ENCODE peak calls at places on chromosomes 16 and 17, in seven cellular contexts. One of them, this sample, is unnamed.

GRCh38 chr16:57893559-57894389 is 77.2 kb downstream of the CNGB1 start:
- DNase-seq in heart right ventricle: no peak
- DNase-seq in astrocyte of the spinal cord: peak
- DNase-seq in upper lobe of right lung: peak
- DNase-seq in GM10248: no peak
- DNase-seq in lung: peak
- DNase-seq in omental fat pad: no peak
- DNase-seq in this sample: no peak

GRCh38 chr16:85910073-85910853 is 11.3 kb downstream of the IRF8 start:
- DNase-seq in heart right ventricle: no peak
- DNase-seq in astrocyte of the spinal cord: no peak
- DNase-seq in upper lobe of right lung: no peak
- DNase-seq in GM10248: no peak
- DNase-seq in lung: no peak
- DNase-seq in omental fat pad: no peak
- DNase-seq in this sample: no peak

GRCh38 chr16:85898521-85899442 is at the start of gene IRF8:
- DNase-seq in heart right ventricle: peak
- DNase-seq in astrocyte of the spinal cord: no peak
- DNase-seq in upper lobe of right lung: peak
- DNase-seq in GM10248: peak
- DNase-seq in lung: peak
- DNase-seq in omental fat pad: no peak
- DNase-seq in this sample: peak

GRCh38 chr16:87271256-87271655 is 45.9 kb downstream of the C16orf95 start:
- DNase-seq in heart right ventricle: no peak
- DNase-seq in astrocyte of the spinal cord: no peak
- DNase-seq in upper lobe of right lung: peak
- DNase-seq in GM10248: no peak
- DNase-seq in lung: no peak
- DNase-seq in omental fat pad: no peak
- DNase-seq in this sample: no peak

GRCh38 chr17:38742431-38743308 is 5.5 kb downstream of the PCGF2 start:
- DNase-seq in heart right ventricle: no peak
- DNase-seq in astrocyte of the spinal cord: peak
- DNase-seq in upper lobe of right lung: no peak
- DNase-seq in GM10248: no peak
- DNase-seq in lung: peak
- DNase-seq in omental fat pad: peak
- DNase-seq in this sample: no peak

GRCh38 chr16:87273471-87274030 is 43.6 kb downstream of the C16orf95 start:
- DNase-seq in heart right ventricle: no peak
- DNase-seq in astrocyte of the spinal cord: no peak
- DNase-seq in upper lobe of right lung: peak
- DNase-seq in GM10248: no peak
- DNase-seq in lung: no peak
- DNase-seq in omental fat pad: no peak
- DNase-seq in this sample: no peak

GRCh38 chr16:84610385-84610784 is 7.5 kb downstream of the COTL1 start:
- DNase-seq in heart right ventricle: no peak
- DNase-seq in astrocyte of the spinal cord: no peak
- DNase-seq in upper lobe of right lung: no peak
- DNase-seq in GM10248: no peak
- DNase-seq in lung: no peak
- DNase-seq in omental fat pad: no peak
- DNase-seq in this sample: no peak

GRCh38 chr16:77359065-77359502 is 75.8 kb downstream of the ADAMTS18 start:
- DNase-seq in heart right ventricle: no peak
- DNase-seq in astrocyte of the spinal cord: peak
- DNase-seq in upper lobe of right lung: no peak
- DNase-seq in GM10248: no peak
- DNase-seq in lung: no peak
- DNase-seq in omental fat pad: no peak
- DNase-seq in this sample: no peak

GRCh38 chr16:22424161-22424937 is 49.9 kb upstream of the CDR2 start:
- DNase-seq in heart right ventricle: peak
- DNase-seq in astrocyte of the spinal cord: no peak
- DNase-seq in upper lobe of right lung: no peak
- DNase-seq in GM10248: no peak
- DNase-seq in lung: no peak
- DNase-seq in omental fat pad: no peak
- DNase-seq in this sample: no peak

GRCh38 chr16:69581297-69581696 is 15.5 kb downstream of the NFAT5 start:
- DNase-seq in heart right ventricle: no peak
- DNase-seq in astrocyte of the spinal cord: no peak
- DNase-seq in upper lobe of right lung: no peak
- DNase-seq in GM10248: no peak
- DNase-seq in lung: no peak
- DNase-seq in omental fat pad: no peak
- DNase-seq in this sample: no peak

GRCh38 chr16:2799205-2799851 is 1.1 kb downstream of the PRSS41 start:
- DNase-seq in heart right ventricle: no peak
- DNase-seq in astrocyte of the spinal cord: no peak
- DNase-seq in upper lobe of right lung: no peak
- DNase-seq in GM10248: no peak
- DNase-seq in lung: no peak
- DNase-seq in omental fat pad: no peak
- DNase-seq in this sample: no peak

GRCh38 chr16:68689921-68690320 is 44.8 kb downstream of the CDH3 start:
- DNase-seq in heart right ventricle: no peak
- DNase-seq in astrocyte of the spinal cord: no peak
- DNase-seq in upper lobe of right lung: no peak
- DNase-seq in GM10248: no peak
- DNase-seq in lung: no peak
- DNase-seq in omental fat pad: no peak
- DNase-seq in this sample: no peak

GRCh38 chr16:66619534-66620418 is 15.3 kb downstream of the CMTM3 start:
- DNase-seq in heart right ventricle: no peak
- DNase-seq in astrocyte of the spinal cord: peak
- DNase-seq in upper lobe of right lung: no peak
- DNase-seq in GM10248: no peak
- DNase-seq in lung: no peak
- DNase-seq in omental fat pad: no peak
- DNase-seq in this sample: no peak

GRCh38 chr16:78925071-78925714 is 675.3 kb downstream of the MAF start:
- DNase-seq in heart right ventricle: peak
- DNase-seq in astrocyte of the spinal cord: no peak
- DNase-seq in upper lobe of right lung: peak
- DNase-seq in GM10248: no peak
- DNase-seq in lung: no peak
- DNase-seq in omental fat pad: no peak
- DNase-seq in this sample: no peak

GRCh38 chr17:51860934-51861561 is 297.5 kb downstream of the CA10 start:
- DNase-seq in heart right ventricle: no peak
- DNase-seq in astrocyte of the spinal cord: no peak
- DNase-seq in upper lobe of right lung: no peak
- DNase-seq in GM10248: peak
- DNase-seq in lung: no peak
- DNase-seq in omental fat pad: no peak
- DNase-seq in this sample: no peak

GRCh38 chr17:75942473-75942872 is 1.6 kb upstream of the FBF1 start:
- DNase-seq in heart right ventricle: no peak
- DNase-seq in astrocyte of the spinal cord: no peak
- DNase-seq in upper lobe of right lung: no peak
- DNase-seq in GM10248: no peak
- DNase-seq in lung: no peak
- DNase-seq in omental fat pad: no peak
- DNase-seq in this sample: no peak

GRCh38 chr17:46737331-46737730 is 81.2 kb downstream of the WNT3 start:
- DNase-seq in heart right ventricle: no peak
- DNase-seq in astrocyte of the spinal cord: no peak
- DNase-seq in upper lobe of right lung: no peak
- DNase-seq in GM10248: no peak
- DNase-seq in lung: no peak
- DNase-seq in omental fat pad: no peak
- DNase-seq in this sample: no peak

GRCh38 chr17:36085710-36086268 is 4.2 kb downstream of the CCL3 start:
- DNase-seq in heart right ventricle: no peak
- DNase-seq in astrocyte of the spinal cord: no peak
- DNase-seq in upper lobe of right lung: no peak
- DNase-seq in GM10248: no peak
- DNase-seq in lung: no peak
- DNase-seq in omental fat pad: no peak
- DNase-seq in this sample: no peak

GRCh38 chr17:80118601-80119270 is 17.4 kb downstream of the GAA start:
- DNase-seq in heart right ventricle: no peak
- DNase-seq in astrocyte of the spinal cord: no peak
- DNase-seq in upper lobe of right lung: no peak
- DNase-seq in GM10248: no peak
- DNase-seq in lung: no peak
- DNase-seq in omental fat pad: no peak
- DNase-seq in this sample: no peak

GRCh38 chr17:62995377-62995885 is 29.4 kb downstream of the TANC2 start:
- DNase-seq in heart right ventricle: no peak
- DNase-seq in astrocyte of the spinal cord: peak
- DNase-seq in upper lobe of right lung: no peak
- DNase-seq in GM10248: peak
- DNase-seq in lung: no peak
- DNase-seq in omental fat pad: no peak
- DNase-seq in this sample: no peak
- TF ChIP-seq CTCF in heart right ventricle: peak
- TF ChIP-seq CTCF in astrocyte of the spinal cord: peak
- TF ChIP-seq CTCF in upper lobe of right lung: peak
- TF ChIP-seq CTCF in GM10248: peak
- TF ChIP-seq CTCF in lung: no peak
- TF ChIP-seq CTCF in omental fat pad: no peak
- TF ChIP-seq CTCF in this sample: no peak

DNA sequence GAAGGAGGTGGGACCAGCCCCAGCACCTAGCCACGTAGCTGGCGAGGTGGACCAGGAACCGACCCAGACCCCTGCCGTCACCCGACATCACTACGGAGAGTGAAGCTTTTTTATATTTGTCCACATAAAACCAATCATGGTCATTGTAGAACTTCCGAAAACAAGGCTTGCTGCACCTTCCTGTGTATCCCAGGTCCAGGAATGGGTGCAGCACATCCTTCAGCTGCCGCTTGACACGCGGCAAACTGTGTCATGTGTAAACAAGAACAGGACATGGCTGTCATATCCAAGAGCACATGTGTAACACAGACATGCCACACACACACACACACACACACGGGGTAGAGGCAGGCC is 1.4 kb downstream of the HBQ1 start:
- DNase-seq in heart right ventricle: no peak
- DNase-seq in astrocyte of the spinal cord: peak
- DNase-seq in upper lobe of right lung: no peak
- DNase-seq in GM10248: no peak
- DNase-seq in lung: no peak
- DNase-seq in omental fat pad: no peak
- DNase-seq in this sample: no peak
- TF ChIP-seq CTCF in heart right ventricle: no peak
- TF ChIP-seq CTCF in astrocyte of the spinal cord: no peak
- TF ChIP-seq CTCF in upper lobe of right lung: no peak
- TF ChIP-seq CTCF in GM10248: no peak
- TF ChIP-seq CTCF in lung: no peak
- TF ChIP-seq CTCF in omental fat pad: no peak
- TF ChIP-seq CTCF in this sample: peak

GRCh38 chr17:78576389-78577112 is 645 bp downstream of the DNAH17 start:
- DNase-seq in heart right ventricle: peak
- DNase-seq in astrocyte of the spinal cord: no peak
- DNase-seq in upper lobe of right lung: no peak
- DNase-seq in GM10248: no peak
- DNase-seq in lung: no peak
- DNase-seq in omental fat pad: no peak
- DNase-seq in this sample: no peak

GRCh38 chr17:78575340-78575739 is 1.9 kb downstream of the DNAH17 start:
- DNase-seq in heart right ventricle: no peak
- DNase-seq in astrocyte of the spinal cord: no peak
- DNase-seq in upper lobe of right lung: no peak
- DNase-seq in GM10248: no peak
- DNase-seq in lung: no peak
- DNase-seq in omental fat pad: no peak
- DNase-seq in this sample: no peak

GRCh38 chr17:78575899-78576298 is 1.3 kb downstream of the DNAH17 start:
- DNase-seq in heart right ventricle: no peak
- DNase-seq in astrocyte of the spinal cord: no peak
- DNase-seq in upper lobe of right lung: no peak
- DNase-seq in GM10248: no peak
- DNase-seq in lung: no peak
- DNase-seq in omental fat pad: no peak
- DNase-seq in this sample: no peak

GRCh38 chr17:78572277-78573205 is 4.7 kb downstream of the DNAH17 start:
- DNase-seq in heart right ventricle: no peak
- DNase-seq in astrocyte of the spinal cord: no peak
- DNase-seq in upper lobe of right lung: no peak
- DNase-seq in GM10248: no peak
- DNase-seq in lung: no peak
- DNase-seq in omental fat pad: no peak
- DNase-seq in this sample: no peak

DNA sequence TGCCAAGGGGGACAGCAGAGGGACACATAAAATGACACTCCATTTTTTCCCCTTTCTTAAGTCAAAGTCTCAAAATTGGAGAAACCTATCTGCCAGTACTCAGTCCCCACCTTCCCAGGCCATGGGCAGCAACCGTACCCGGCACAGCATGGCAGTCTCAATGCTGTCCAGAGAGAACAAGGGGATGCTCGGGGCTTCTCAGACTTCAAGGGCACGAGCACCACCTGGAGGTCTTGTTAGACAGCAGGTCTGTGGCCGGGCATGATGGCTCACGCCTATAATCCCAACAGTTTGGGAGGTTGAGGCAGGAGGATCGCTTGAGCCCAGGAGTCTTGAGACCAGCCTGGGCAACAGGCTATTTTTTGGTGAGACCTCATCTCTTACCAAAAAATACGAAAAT is 3.2 kb downstream of the DNAH17 start:
- DNase-seq in heart right ventricle: no peak
- DNase-seq in astrocyte of the spinal cord: no peak
- DNase-seq in upper lobe of right lung: no peak
- DNase-seq in GM10248: no peak
- DNase-seq in lung: no peak
- DNase-seq in omental fat pad: no peak
- DNase-seq in this sample: no peak
- TF ChIP-seq CTCF in heart right ventricle: no peak
- TF ChIP-seq CTCF in astrocyte of the spinal cord: no peak
- TF ChIP-seq CTCF in upper lobe of right lung: no peak
- TF ChIP-seq CTCF in GM10248: no peak
- TF ChIP-seq CTCF in lung: no peak
- TF ChIP-seq CTCF in omental fat pad: no peak
- TF ChIP-seq CTCF in this sample: no peak

GRCh38 chr16:25107466-25107792 is 4.1 kb upstream of the LCMT1 start:
- DNase-seq in heart right ventricle: no peak
- DNase-seq in astrocyte of the spinal cord: no peak
- DNase-seq in upper lobe of right lung: no peak
- DNase-seq in GM10248: no peak
- DNase-seq in lung: no peak
- DNase-seq in omental fat pad: no peak
- DNase-seq in this sample: no peak

GRCh38 chr16:25106567-25107465 is 4.7 kb upstream of the LCMT1 start:
- DNase-seq in heart right ventricle: peak
- DNase-seq in astrocyte of the spinal cord: peak
- DNase-seq in upper lobe of right lung: peak
- DNase-seq in GM10248: peak
- DNase-seq in lung: peak
- DNase-seq in omental fat pad: peak
- DNase-seq in this sample: peak

GRCh38 chr16:25110392-25110947 is 1.1 kb upstream of the LCMT1 start:
- DNase-seq in heart right ventricle: no peak
- DNase-seq in astrocyte of the spinal cord: no peak
- DNase-seq in upper lobe of right lung: no peak
- DNase-seq in GM10248: no peak
- DNase-seq in lung: no peak
- DNase-seq in omental fat pad: no peak
- DNase-seq in this sample: no peak

GRCh38 chr16:25109643-25110042 is 1.9 kb upstream of the LCMT1 start:
- DNase-seq in heart right ventricle: no peak
- DNase-seq in astrocyte of the spinal cord: peak
- DNase-seq in upper lobe of right lung: no peak
- DNase-seq in GM10248: no peak
- DNase-seq in lung: peak
- DNase-seq in omental fat pad: peak
- DNase-seq in this sample: no peak

GRCh38 chr16:25108054-25108453 is 3.5 kb upstream of the LCMT1 start:
- DNase-seq in heart right ventricle: no peak
- DNase-seq in astrocyte of the spinal cord: no peak
- DNase-seq in upper lobe of right lung: no peak
- DNase-seq in GM10248: peak
- DNase-seq in lung: no peak
- DNase-seq in omental fat pad: no peak
- DNase-seq in this sample: no peak
- TF ChIP-seq CTCF in heart right ventricle: no peak
- TF ChIP-seq CTCF in astrocyte of the spinal cord: no peak
- TF ChIP-seq CTCF in upper lobe of right lung: no peak
- TF ChIP-seq CTCF in GM10248: peak
- TF ChIP-seq CTCF in lung: no peak
- TF ChIP-seq CTCF in omental fat pad: no peak
- TF ChIP-seq CTCF in this sample: no peak

This sample was measured in mesothelial cell of epicardium.